ENCODE peak calls at places on chromosomes 6 and 20, in six cellular contexts. W, L, J, I, U and C are unnamed samples.

GRCh38 chr20:20680991-20681508 is 31.4 kb downstream of the RALGAPA2 start:
- DNase-seq in U (no peak), W (no peak), L (no peak), I (no peak), J (no peak), C (no peak)

GRCh38 chr6:21679761-21680265 is 86.3 kb downstream of the SOX4 start:
- DNase-seq in U (no peak), J (peak; percentile 87), W (no peak), I (peak; percentile 63), L (peak; percentile 70), C (no peak)

GRCh38 chr20:61628901-61629300 is 376.8 kb downstream of the CDH4 start:
- DNase-seq in J (peak; percentile 33), L (peak; percentile 17), U (no peak), I (no peak), W (no peak), C (no peak)

GRCh38 chr20:64099086-64099786 is 8.1 kb downstream of the NPBWR2 start:
- DNase-seq in J (no peak), I (no peak), W (no peak), L (no peak), U (no peak), C (no peak)

GRCh38 chr20:37816003-37816402 is 86.9 kb upstream of the VSTM2L start:
- DNase-seq in I (no peak), J (no peak), W (no peak), U (no peak), L (no peak), C (no peak)

GRCh38 chr6:126804255-126805064 is 314.0 kb upstream of the RSPO3 start:
- DNase-seq in L (peak; percentile 56), W (no peak), U (no peak), I (no peak), J (peak; percentile 64), C (peak; percentile 9)

GRCh38 chr6:30304002-30304401 is 22.7 kb upstream of the TRIM39 start:
- DNase-seq in U (no peak), I (no peak), L (no peak), W (no peak), J (no peak), C (no peak)

GRCh38 chr20:25285856-25286798 is 38.2 kb downstream of the PYGB start:
- DNase-seq in I (no peak), L (no peak), W (no peak), U (no peak), J (no peak), C (no peak)